ENCODE peak calls at places on chromosome 22, in four cellular contexts. F, O, R and W are unnamed samples.

GRCh38 chr22:40112595-40112994 is 65.1 kb upstream of the TNRC6B start:
- DNase-seq in R (no peak), F (no peak), O (no peak), W (no peak)

GRCh38 chr22:46058591-46059519 is 81.9 kb upstream of the WNT7B start:
- DNase-seq in O (no peak), R (peak), F (peak), W (no peak)

GRCh38 chr22:27476729-27477128 is 324.8 kb downstream of the MN1 start:
- DNase-seq in F (peak), R (no peak), O (no peak), W (peak)

GRCh38 chr22:32100711-32101110 is 57.6 kb downstream of the SLC5A1 start:
- DNase-seq in O (no peak), R (no peak), F (no peak), W (no peak)

GRCh38 chr22:45308624-45309421 is 911 bp upstream of the FAM118A start:
- DNase-seq in F (no peak), O (no peak), R (no peak), W (no peak)

GRCh38 chr22:31829505-31829904 is 75.7 kb downstream of the DEPDC5 start:
- DNase-seq in O (peak), R (no peak), F (peak), W (peak)

GRCh38 chr22:20174785-20175596 is 24.1 kb upstream of the CCDC188 start:
- DNase-seq in R (no peak), O (peak), F (peak), W (peak)

GRCh38 chr22:44924724-44925123 is 85.1 kb downstream of the PHF21B start:
- DNase-seq in F (no peak), R (no peak), O (no peak), W (no peak)

GRCh38 chr22:45738206-45738605 is 66.6 kb downstream of the ATXN10 start:
- DNase-seq in F (peak), O (no peak), R (no peak), W (no peak)

GRCh38 chr22:46941958-46942815 is 179.7 kb downstream of the TBC1D22A start:
- DNase-seq in O (no peak), F (no peak), R (peak), W (no peak)

GRCh38 chr22:31628969-31629723 is 32.9 kb downstream of the PISD start:
- DNase-seq in O (no peak), F (no peak), R (no peak), W (no peak)

DNA sequence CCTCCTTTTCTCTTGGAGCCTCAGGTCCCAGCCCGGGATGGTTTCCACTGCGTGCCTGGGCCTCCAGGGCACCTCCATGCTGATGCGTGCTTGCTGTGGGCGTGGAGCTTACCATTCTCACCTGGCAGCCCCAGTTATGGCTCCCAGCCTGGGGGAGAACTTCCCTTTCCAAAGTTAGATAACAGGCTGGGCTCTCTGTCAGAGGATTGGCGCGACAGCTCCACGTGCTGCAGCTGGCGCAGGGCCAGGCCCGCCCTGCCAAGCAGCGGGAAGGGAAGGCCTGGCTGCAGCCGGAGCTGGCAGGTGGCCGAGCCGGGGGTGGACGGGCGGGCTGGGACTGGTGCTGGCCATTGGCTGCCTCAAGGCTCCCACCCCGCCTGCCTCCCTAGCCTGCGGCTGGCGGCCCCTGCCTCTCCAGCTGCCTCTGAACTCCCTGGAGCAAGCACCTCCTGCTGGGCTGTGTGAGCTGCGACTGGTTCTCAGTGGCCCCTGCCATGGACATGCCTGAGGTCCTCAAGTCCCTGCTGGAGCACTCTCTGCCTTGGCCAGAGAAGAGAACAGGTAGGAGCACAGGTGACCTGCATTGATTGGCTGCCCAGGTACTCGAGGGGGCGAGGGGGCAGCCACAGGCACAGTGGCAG is 14.6 kb upstream of the TEF start:
- DNase-seq in F (peak), R (peak), O (peak), W (peak)
- TF ChIP-seq CTCF in F (peak), R (peak), O (peak), W (peak)

GRCh38 chr22:17970205-17970708 is 54.1 kb downstream of the MICAL3 start:
- DNase-seq in R (no peak), O (peak), F (peak), W (peak)
- H3K4me3 ChIP-seq in R (no peak), O (no peak), F (no peak), W (no peak)

GRCh38 chr22:23403152-23403719 is 176.9 kb downstream of the IGLL1 start:
- DNase-seq in R (no peak), O (no peak), F (no peak), W (no peak)

GRCh38 chr22:23401111-23401909 is 178.8 kb downstream of the IGLL1 start:
- DNase-seq in R (no peak), F (peak), O (peak), W (peak)

GRCh38 chr22:23403720-23404688 is 176.1 kb downstream of the IGLL1 start:
- DNase-seq in R (no peak), O (no peak), F (no peak), W (no peak)

GRCh38 chr22:23401910-23402274 is 178.2 kb downstream of the IGLL1 start:
- DNase-seq in R (no peak), O (no peak), F (no peak), W (no peak)

GRCh38 chr22:23402275-23403151 is 177.6 kb downstream of the IGLL1 start:
- DNase-seq in R (peak), F (peak), O (peak), W (peak)
- TF ChIP-seq CTCF in R (peak), F (peak), O (peak), W (peak)

GRCh38 chr22:23192558-23192957 is 12.2 kb downstream of the BCR start:
- DNase-seq in F (no peak), R (no peak), O (no peak), W (no peak)
- H3K4me3 ChIP-seq in F (no peak), R (no peak), O (no peak), W (no peak)

GRCh38 chr22:50622723-50623327 is 5.1 kb downstream of the ARSA start:
- DNase-seq in R (no peak), O (no peak), F (no peak), W (no peak)
- TF ChIP-seq CTCF in R (no peak), O (no peak), F (no peak), W (no peak)